ENCODE peak calls at places on chromosome 1, in eight cellular contexts. Y is K562; C is upper lobe of right lung; H is mesenchymal stem cell; N is prostate gland; Q is GM23338; L is CD8-positive, alpha-beta memory T cell; I is lower lobe of right lung. R is an unnamed sample.

GRCh38 chr1:21189906-21190500 is 13.3 kb upstream of the EIF4G3 start:
- DNase-seq in N (no peak), C (no peak), L (no peak), Y (no peak), I (no peak), H (no peak), Q (no peak), R (no peak)

GRCh38 chr1:24935615-24936484 is 5.8 kb upstream of the RUNX3 start:
- DNase-seq in Y (no peak), I (no peak), L (no peak), Q (no peak), H (no peak), N (no peak), C (no peak), R (no peak)

GRCh38 chr1:212433577-212434462 is 1.1 kb downstream of the NENF start:
- DNase-seq in Q (peak; percentile 33), C (no peak), H (no peak), L (no peak), N (no peak), I (no peak), Y (no peak), R (no peak)

GRCh38 chr1:163176797-163177196 is 25.9 kb downstream of the RGS5 start:
- DNase-seq in H (no peak), Q (no peak), L (no peak), C (no peak), N (no peak), Y (no peak), I (no peak), R (no peak)

GRCh38 chr1:34474566-34474965 is 280.3 kb upstream of the GJB5 start:
- DNase-seq in L (no peak), I (no peak), H (no peak), N (no peak), C (no peak), Y (no peak), Q (no peak), R (no peak)

GRCh38 chr1:78419309-78419708 is 71.5 kb upstream of the PTGFR start:
- DNase-seq in Q (no peak), H (no peak), L (no peak), Y (no peak), I (no peak), C (no peak), N (no peak), R (peak; percentile 21)

GRCh38 chr1:46512135-46512791 is 22.6 kb downstream of the DMBX1 start:
- DNase-seq in C (no peak), Y (no peak), L (no peak), Q (no peak), H (no peak), N (no peak), I (no peak), R (no peak)

GRCh38 chr1:78437393-78437792 is 53.4 kb upstream of the PTGFR start:
- DNase-seq in C (no peak), Q (peak; percentile 25), H (no peak), L (no peak), I (no peak), Y (no peak), N (no peak), R (no peak)

GRCh38 chr1:103525114-103525606 is 339 bp upstream of the RNPC3 start:
- DNase-seq in Q (peak; percentile 71), N (no peak), I (no peak), Y (peak; percentile 77), H (peak; percentile 70), C (no peak), L (no peak), R (peak; percentile 18)

GRCh38 chr1:37945743-37946702 is 830 bp downstream of the INPP5B start:
- DNase-seq in Y (peak; percentile 91), L (no peak), N (peak; percentile 5), H (peak; percentile 92), C (peak; percentile 69), I (peak; percentile 50), Q (peak; percentile 28), R (peak; percentile 72)

GRCh38 chr1:24805534-24806301 is 60.5 kb downstream of the CLIC4 start:
- DNase-seq in N (no peak), Q (no peak), C (no peak), Y (no peak), H (peak; percentile 86), I (no peak), L (no peak), R (peak; percentile 44)

GRCh38 chr1:88327391-88328267 is 356.4 kb upstream of the PKN2 start:
- DNase-seq in Q (no peak), C (no peak), Y (no peak), I (no peak), N (peak; percentile 5), L (no peak), H (peak; percentile 92), R (no peak)

GRCh38 chr1:156251527-156251926 is 3.7 kb upstream of the PAQR6 start:
- DNase-seq in N (no peak), H (no peak), L (no peak), C (no peak), Y (no peak), I (no peak), Q (no peak), R (no peak)

GRCh38 chr1:33653226-33653625 is 180.8 kb downstream of the ZSCAN20 start:
- DNase-seq in Y (no peak), L (no peak), I (no peak), N (no peak), C (no peak), Q (no peak), H (no peak), R (no peak)

GRCh38 chr1:32337855-32338636 is 2.0 kb upstream of the MARCKSL1 start:
- DNase-seq in Y (no peak), C (no peak), L (no peak), H (no peak), Q (no peak), I (peak; percentile 70), N (no peak), R (no peak)

GRCh38 chr1:32335951-32336867 is at the start of gene MARCKSL1:
- DNase-seq in Y (peak; percentile 89), Q (peak; percentile 89), C (peak; percentile 87), H (peak; percentile 76), N (peak; percentile 80), L (peak; percentile 80), I (peak; percentile 89), R (peak; percentile 88)

GRCh38 chr1:32338637-32339145 is 2.7 kb upstream of the MARCKSL1 start:
- DNase-seq in H (no peak), N (no peak), I (no peak), Q (no peak), C (no peak), Y (no peak), L (no peak), R (no peak)

GRCh38 chr1:32335619-32335950 is 448 bp downstream of the MARCKSL1 start:
- DNase-seq in N (no peak), L (no peak), Y (no peak), I (no peak), H (no peak), C (no peak), Q (peak; percentile 51), R (no peak)

GRCh38 chr1:32336963-32337675 is 1.1 kb upstream of the MARCKSL1 start:
- DNase-seq in H (peak; percentile 60), Q (no peak), N (no peak), Y (peak; percentile 68), C (peak; percentile 78), I (peak; percentile 84), L (peak; percentile 58), R (peak; percentile 30)
- H3K4me1 ChIP-seq in H (peaks cover 55% of the 10 kb centered on the region), Q (peaks cover 34% of the 10 kb centered on the region), N (peaks cover 3% of the 10 kb centered on the region), Y (peaks cover 25% of the 10 kb centered on the region), C (peaks cover 28% of the 10 kb centered on the region), I (peaks cover 70% of the 10 kb centered on the region), L (peaks cover 27% of the 10 kb centered on the region), R (peaks cover 4% of the 10 kb centered on the region)

DNA sequence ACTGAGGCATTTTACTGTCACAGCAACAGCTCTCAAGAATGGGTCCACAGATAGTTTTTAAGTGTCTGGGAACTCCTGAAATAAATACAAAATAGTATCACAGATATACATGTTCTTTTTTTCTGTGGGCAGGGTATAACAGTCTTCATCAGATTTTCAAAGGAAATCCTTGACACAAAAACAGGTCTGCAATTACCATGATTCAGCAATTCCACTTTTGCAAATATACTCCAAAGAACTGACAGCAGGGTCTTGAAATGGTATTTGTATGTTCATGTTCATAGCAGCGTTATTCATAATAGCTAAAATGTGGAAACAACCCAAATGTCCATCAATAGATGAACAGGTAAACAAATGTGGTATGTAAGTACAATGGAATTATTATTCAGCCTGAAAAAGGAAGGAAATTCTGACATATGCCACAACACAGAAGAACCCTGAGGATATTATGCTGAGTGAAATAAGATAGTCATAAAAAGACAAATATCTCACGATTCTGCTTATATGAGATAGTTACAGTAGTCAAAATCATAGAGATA is 85.0 kb downstream of the EPS15 start:
- DNase-seq in Y (peak; percentile 29), I (no peak), L (no peak), H (no peak), Q (no peak), N (no peak), C (no peak), R (no peak)
- H3K4me1 ChIP-seq in Y (peaks cover 32% of the 10 kb centered on the region), I (peaks cover 33% of the 10 kb centered on the region), L (peaks cover 26% of the 10 kb centered on the region), H (no peaks in the 10 kb centered on the region), Q (peaks cover 8% of the 10 kb centered on the region), N (no peaks in the 10 kb centered on the region), C (peaks cover 19% of the 10 kb centered on the region), R (no peaks in the 10 kb centered on the region)

DNA sequence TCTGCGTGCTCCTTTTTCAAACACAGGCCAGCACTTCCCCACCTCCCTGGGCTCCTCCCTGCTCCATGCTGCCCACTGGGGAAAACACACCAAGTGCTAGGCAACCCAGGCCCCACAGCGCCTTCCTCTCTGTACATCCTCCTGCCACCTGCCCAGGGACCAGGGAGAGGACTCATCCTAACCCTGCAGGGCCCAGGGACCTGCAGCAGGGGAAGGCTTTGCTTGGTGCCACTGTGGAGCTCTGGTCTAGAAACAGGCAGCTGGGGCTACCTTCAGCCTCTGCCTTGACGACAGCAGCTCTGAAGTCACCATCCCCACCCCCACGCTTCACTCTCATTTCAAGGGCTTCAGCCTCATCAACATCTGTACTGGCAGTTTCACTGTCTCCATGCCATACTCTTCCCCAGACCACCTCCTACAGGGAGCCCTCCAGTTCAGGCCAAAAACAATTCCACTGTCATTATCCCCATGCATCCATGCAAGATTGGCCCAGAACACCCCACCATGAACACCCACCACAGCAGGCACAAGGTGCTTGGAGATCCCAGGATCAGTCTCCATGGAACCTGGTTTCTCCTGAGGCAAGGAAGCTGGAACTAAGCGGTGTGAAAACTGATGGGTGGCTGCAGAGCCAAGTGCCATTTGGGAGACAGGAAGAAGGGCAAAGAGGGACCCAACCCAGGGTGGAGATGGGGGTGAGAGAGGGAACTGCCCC is 1.1 kb downstream of the IGSF8 start:
- DNase-seq in H (no peak), I (no peak), C (peak; percentile 60), N (no peak), Y (no peak), L (no peak), Q (no peak), R (no peak)
- H3K4me1 ChIP-seq in H (peaks cover 34% of the 10 kb centered on the region), I (peaks cover 37% of the 10 kb centered on the region), C (peaks cover 28% of the 10 kb centered on the region), N (peaks cover 12% of the 10 kb centered on the region), Y (peaks cover 16% of the 10 kb centered on the region), L (peaks cover 59% of the 10 kb centered on the region), Q (peaks cover 45% of the 10 kb centered on the region), R (peaks cover 7% of the 10 kb centered on the region)

DNA sequence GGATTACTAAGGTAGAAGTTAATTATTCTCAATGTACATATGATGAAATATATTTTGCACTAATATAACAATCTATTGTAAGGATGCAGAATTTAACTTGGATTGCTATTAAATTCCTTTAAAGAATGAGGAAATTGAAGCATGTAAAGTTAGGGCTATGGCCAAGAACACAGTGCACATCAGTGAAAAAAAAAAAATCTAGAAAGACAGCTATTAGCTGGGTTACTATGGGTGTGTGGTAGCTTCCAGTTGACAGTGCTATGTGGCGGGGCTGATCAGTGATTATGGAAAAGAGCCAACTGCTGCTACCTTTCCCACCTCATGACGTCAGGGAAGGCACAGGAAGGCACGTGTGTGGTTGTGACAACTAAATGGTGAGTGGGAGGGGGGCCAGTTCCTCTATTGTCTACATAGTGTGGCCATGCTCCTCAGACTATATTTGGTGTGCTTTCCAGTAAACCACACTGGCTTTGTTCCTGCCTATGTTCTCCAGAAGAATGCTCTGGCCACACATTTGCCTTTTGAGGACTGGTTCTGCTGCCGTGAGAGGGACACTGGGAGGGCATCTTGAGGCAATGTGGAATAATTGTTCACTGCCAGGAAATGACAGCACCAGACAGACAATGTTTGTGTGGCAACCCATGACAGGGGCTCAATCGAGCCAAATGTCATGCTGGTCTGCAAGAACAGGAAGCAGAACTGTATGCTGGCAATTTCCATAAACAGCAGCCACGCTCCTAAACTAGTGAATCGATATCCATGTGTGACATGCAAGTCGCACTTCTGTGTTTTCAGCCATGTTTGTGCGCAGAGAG is 2.9 kb upstream of the SDE2 start:
- DNase-seq in C (peak; percentile 74), N (peak; percentile 82), Y (peak; percentile 93), H (no peak), Q (no peak), I (peak; percentile 81), L (peak; percentile 32), R (no peak)
- H3K4me1 ChIP-seq in C (peaks cover 49% of the 10 kb centered on the region), N (peaks cover 12% of the 10 kb centered on the region), Y (peaks cover 60% of the 10 kb centered on the region), H (peaks cover 9% of the 10 kb centered on the region), Q (peaks cover 36% of the 10 kb centered on the region), I (peaks cover 53% of the 10 kb centered on the region), L (peaks cover 66% of the 10 kb centered on the region), R (peaks cover 5% of the 10 kb centered on the region)

R was measured in uterus.